ENCODE peak calls at places on chromosome 15, in nine cellular contexts. One of them, this sample, is unnamed.

GRCh38 chr15:39140060-39140604 is 440.7 kb upstream of the THBS1 start:
- DNase-seq in endothelial cell of umbilical vein: peak; percentile 100
- DNase-seq in HCT116: no peak
- DNase-seq in breast epithelium: no peak
- DNase-seq in K562: peak; percentile 75
- DNase-seq in HepG2: peak; percentile 67
- DNase-seq in sigmoid colon: no peak
- DNase-seq in GM23338: peak; percentile 12
- DNase-seq in stomach: no peak
- DNase-seq in this sample: no peak

GRCh38 chr15:52213206-52213605 is 22.0 kb upstream of the GNB5 start:
- DNase-seq in endothelial cell of umbilical vein: no peak
- DNase-seq in HCT116: no peak
- DNase-seq in breast epithelium: no peak
- DNase-seq in K562: no peak
- DNase-seq in HepG2: no peak
- DNase-seq in sigmoid colon: no peak
- DNase-seq in GM23338: no peak
- DNase-seq in stomach: no peak
- DNase-seq in this sample: no peak

GRCh38 chr15:72353266-72353665 is 22.5 kb downstream of the HEXA start:
- DNase-seq in endothelial cell of umbilical vein: no peak
- DNase-seq in HCT116: no peak
- DNase-seq in breast epithelium: no peak
- DNase-seq in K562: no peak
- DNase-seq in HepG2: no peak
- DNase-seq in sigmoid colon: no peak
- DNase-seq in GM23338: no peak
- DNase-seq in stomach: no peak
- DNase-seq in this sample: no peak

GRCh38 chr15:69498987-69499386 is 46.4 kb downstream of the RPLP1 start:
- DNase-seq in endothelial cell of umbilical vein: no peak
- DNase-seq in HCT116: no peak
- DNase-seq in breast epithelium: no peak
- DNase-seq in K562: no peak
- DNase-seq in HepG2: no peak
- DNase-seq in sigmoid colon: no peak
- DNase-seq in GM23338: no peak
- DNase-seq in stomach: no peak
- DNase-seq in this sample: no peak

GRCh38 chr15:39784125-39784524 is 1.5 kb upstream of the FSIP1 start:
- DNase-seq in endothelial cell of umbilical vein: peak; percentile 64
- DNase-seq in HCT116: no peak
- DNase-seq in breast epithelium: no peak
- DNase-seq in K562: no peak
- DNase-seq in HepG2: no peak
- DNase-seq in sigmoid colon: no peak
- DNase-seq in GM23338: no peak
- DNase-seq in stomach: no peak
- DNase-seq in this sample: no peak

GRCh38 chr15:41620536-41621199 is 39.5 kb upstream of the MGA start:
- DNase-seq in endothelial cell of umbilical vein: no peak
- DNase-seq in HCT116: no peak
- DNase-seq in breast epithelium: no peak
- DNase-seq in K562: no peak
- DNase-seq in HepG2: no peak
- DNase-seq in sigmoid colon: no peak
- DNase-seq in GM23338: peak; percentile 43
- DNase-seq in stomach: no peak
- DNase-seq in this sample: no peak

GRCh38 chr15:79349526-79349925 is 38.6 kb downstream of the TMED3 start:
- DNase-seq in endothelial cell of umbilical vein: no peak
- DNase-seq in HCT116: no peak
- DNase-seq in breast epithelium: no peak
- DNase-seq in K562: no peak
- DNase-seq in HepG2: no peak
- DNase-seq in sigmoid colon: no peak
- DNase-seq in GM23338: no peak
- DNase-seq in stomach: no peak
- DNase-seq in this sample: no peak

GRCh38 chr15:44199393-44199792 is 4.3 kb upstream of the FRMD5 start:
- DNase-seq in endothelial cell of umbilical vein: no peak
- DNase-seq in HCT116: no peak
- DNase-seq in breast epithelium: no peak
- DNase-seq in K562: no peak
- DNase-seq in HepG2: peak; percentile 86
- DNase-seq in sigmoid colon: no peak
- DNase-seq in GM23338: no peak
- DNase-seq in stomach: no peak
- DNase-seq in this sample: no peak

GRCh38 chr15:58475573-58476524 is 44.1 kb downstream of the LIPC start:
- DNase-seq in endothelial cell of umbilical vein: peak; percentile 91
- DNase-seq in HCT116: no peak
- DNase-seq in breast epithelium: no peak
- DNase-seq in K562: no peak
- DNase-seq in HepG2: peak; percentile 94
- DNase-seq in sigmoid colon: no peak
- DNase-seq in GM23338: no peak
- DNase-seq in stomach: no peak
- DNase-seq in this sample: no peak

GRCh38 chr15:53072077-53072476 is 281.9 kb upstream of the ONECUT1 start:
- DNase-seq in endothelial cell of umbilical vein: peak; percentile 2
- DNase-seq in HCT116: peak; percentile 18
- DNase-seq in breast epithelium: peak; percentile 52
- DNase-seq in K562: no peak
- DNase-seq in HepG2: peak; percentile 35
- DNase-seq in sigmoid colon: no peak
- DNase-seq in GM23338: peak; percentile 76
- DNase-seq in stomach: peak; percentile 61
- DNase-seq in this sample: peak; percentile 61

GRCh38 chr15:36469567-36469966 is 109.9 kb upstream of the CDIN1 start:
- DNase-seq in endothelial cell of umbilical vein: no peak
- DNase-seq in HCT116: no peak
- DNase-seq in breast epithelium: no peak
- DNase-seq in K562: no peak
- DNase-seq in HepG2: no peak
- DNase-seq in sigmoid colon: no peak
- DNase-seq in GM23338: no peak
- DNase-seq in stomach: no peak
- DNase-seq in this sample: no peak

GRCh38 chr15:75696303-75696657 is 16.4 kb downstream of the CSPG4 start:
- DNase-seq in endothelial cell of umbilical vein: no peak
- DNase-seq in HCT116: no peak
- DNase-seq in breast epithelium: no peak
- DNase-seq in K562: no peak
- DNase-seq in HepG2: no peak
- DNase-seq in sigmoid colon: peak; percentile 94
- DNase-seq in GM23338: no peak
- DNase-seq in stomach: no peak
- DNase-seq in this sample: no peak

GRCh38 chr15:88574062-88574461 is 27.6 kb upstream of the DET1 start:
- DNase-seq in endothelial cell of umbilical vein: no peak
- DNase-seq in HCT116: no peak
- DNase-seq in breast epithelium: no peak
- DNase-seq in K562: no peak
- DNase-seq in HepG2: no peak
- DNase-seq in sigmoid colon: no peak
- DNase-seq in GM23338: no peak
- DNase-seq in stomach: no peak
- DNase-seq in this sample: no peak

GRCh38 chr15:88568589-88568988 is 22.1 kb upstream of the DET1 start:
- DNase-seq in endothelial cell of umbilical vein: no peak
- DNase-seq in HCT116: no peak
- DNase-seq in breast epithelium: no peak
- DNase-seq in K562: no peak
- DNase-seq in HepG2: no peak
- DNase-seq in sigmoid colon: no peak
- DNase-seq in GM23338: no peak
- DNase-seq in stomach: no peak
- DNase-seq in this sample: no peak

GRCh38 chr15:88571153-88572029 is 24.9 kb upstream of the DET1 start:
- DNase-seq in endothelial cell of umbilical vein: no peak
- DNase-seq in HCT116: no peak
- DNase-seq in breast epithelium: no peak
- DNase-seq in K562: no peak
- DNase-seq in HepG2: no peak
- DNase-seq in sigmoid colon: no peak
- DNase-seq in GM23338: no peak
- DNase-seq in stomach: no peak
- DNase-seq in this sample: no peak

GRCh38 chr15:88574646-88575045 is 28.2 kb upstream of the DET1 start:
- DNase-seq in endothelial cell of umbilical vein: no peak
- DNase-seq in HCT116: no peak
- DNase-seq in breast epithelium: no peak
- DNase-seq in K562: no peak
- DNase-seq in HepG2: no peak
- DNase-seq in sigmoid colon: no peak
- DNase-seq in GM23338: peak; percentile 12
- DNase-seq in stomach: no peak
- DNase-seq in this sample: no peak

DNA sequence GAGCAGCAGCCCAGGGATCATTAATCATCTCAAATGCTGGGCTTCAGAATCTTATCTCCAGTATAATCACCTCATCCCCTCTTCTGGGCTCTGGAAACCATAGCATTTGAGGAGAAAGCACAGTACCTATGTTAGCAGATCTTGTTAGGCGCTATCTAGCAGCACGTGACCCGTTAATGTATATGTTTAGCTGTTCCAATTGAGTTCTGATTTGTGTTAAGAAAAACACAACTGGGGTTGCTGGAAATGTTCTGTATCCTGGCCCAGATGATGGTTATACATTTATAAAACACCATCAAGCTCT is 25.5 kb upstream of the DET1 start:
- DNase-seq in endothelial cell of umbilical vein: no peak
- DNase-seq in HCT116: no peak
- DNase-seq in breast epithelium: no peak
- DNase-seq in K562: no peak
- DNase-seq in HepG2: no peak
- DNase-seq in sigmoid colon: no peak
- DNase-seq in GM23338: no peak
- DNase-seq in stomach: no peak
- DNase-seq in this sample: no peak
- TF ChIP-seq POLR2AphosphoS5 in endothelial cell of umbilical vein: no peak
- TF ChIP-seq POLR2AphosphoS5 in HCT116: no peak
- TF ChIP-seq POLR2AphosphoS5 in breast epithelium: no peak
- TF ChIP-seq POLR2AphosphoS5 in K562: no peak
- TF ChIP-seq POLR2AphosphoS5 in HepG2: no peak
- TF ChIP-seq POLR2AphosphoS5 in sigmoid colon: no peak
- TF ChIP-seq POLR2AphosphoS5 in GM23338: no peak
- TF ChIP-seq POLR2AphosphoS5 in stomach: no peak
- TF ChIP-seq POLR2AphosphoS5 in this sample: no peak

DNA sequence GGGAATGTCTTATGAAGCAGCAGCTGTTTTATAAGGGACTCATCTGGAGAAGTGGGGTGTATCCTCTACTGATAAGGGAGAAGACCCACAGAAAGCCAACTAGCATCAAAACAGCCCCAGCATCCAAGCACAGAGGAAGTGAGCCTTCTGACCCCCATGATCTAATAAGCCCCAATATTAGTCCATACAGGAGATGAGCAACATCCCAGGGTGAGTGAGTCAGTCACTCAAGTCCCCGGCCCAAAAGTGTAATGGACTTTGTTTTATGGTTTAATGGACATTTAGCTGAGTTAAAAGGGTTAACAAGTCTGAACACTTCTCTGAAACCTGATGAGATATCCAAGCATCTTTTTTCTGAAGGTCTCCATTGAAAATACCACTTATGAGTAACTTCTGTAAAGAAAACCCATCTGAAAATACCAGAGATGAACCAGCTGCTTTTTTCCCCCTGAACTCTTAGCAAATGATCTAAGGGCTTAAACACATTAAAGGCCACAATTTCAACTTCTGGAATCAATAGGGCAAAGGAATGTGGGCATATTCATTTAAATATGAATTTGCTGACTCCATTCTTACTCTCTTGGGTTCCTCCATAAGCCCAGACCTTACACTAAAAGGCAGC is 115.6 kb downstream of the GREM1 start:
- DNase-seq in endothelial cell of umbilical vein: peak; percentile 45
- DNase-seq in HCT116: no peak
- DNase-seq in breast epithelium: no peak
- DNase-seq in K562: no peak
- DNase-seq in HepG2: no peak
- DNase-seq in sigmoid colon: no peak
- DNase-seq in GM23338: no peak
- DNase-seq in stomach: no peak
- DNase-seq in this sample: no peak
- H3K4me1 ChIP-seq in endothelial cell of umbilical vein: peaks cover 21% of the 10 kb centered on the region
- H3K4me1 ChIP-seq in HCT116: no peaks in the 10 kb centered on the region
- H3K4me1 ChIP-seq in breast epithelium: no peaks in the 10 kb centered on the region
- H3K4me1 ChIP-seq in K562: no peaks in the 10 kb centered on the region
- H3K4me1 ChIP-seq in HepG2: peaks cover 6% of the 10 kb centered on the region
- H3K4me1 ChIP-seq in sigmoid colon: no peaks in the 10 kb centered on the region
- H3K4me1 ChIP-seq in GM23338: no peaks in the 10 kb centered on the region
- H3K4me1 ChIP-seq in stomach: no peaks in the 10 kb centered on the region
- H3K4me1 ChIP-seq in this sample: no peaks in the 10 kb centered on the region

GRCh38 chr15:54149115-54149531 is 170.9 kb downstream of the UNC13C start:
- DNase-seq in endothelial cell of umbilical vein: no peak
- DNase-seq in HCT116: no peak
- DNase-seq in breast epithelium: no peak
- DNase-seq in K562: no peak
- DNase-seq in HepG2: no peak
- DNase-seq in sigmoid colon: no peak
- DNase-seq in GM23338: no peak
- DNase-seq in stomach: no peak
- DNase-seq in this sample: no peak
- TF ChIP-seq POLR2AphosphoS5 in endothelial cell of umbilical vein: no peak
- TF ChIP-seq POLR2AphosphoS5 in HCT116: no peak
- TF ChIP-seq POLR2AphosphoS5 in breast epithelium: no peak
- TF ChIP-seq POLR2AphosphoS5 in K562: no peak
- TF ChIP-seq POLR2AphosphoS5 in HepG2: no peak
- TF ChIP-seq POLR2AphosphoS5 in sigmoid colon: no peak
- TF ChIP-seq POLR2AphosphoS5 in GM23338: no peak
- TF ChIP-seq POLR2AphosphoS5 in stomach: no peak
- TF ChIP-seq POLR2AphosphoS5 in this sample: no peak

GRCh38 chr15:31483924-31484368 is 157.3 kb downstream of the KLF13 start:
- DNase-seq in endothelial cell of umbilical vein: no peak
- DNase-seq in HCT116: no peak
- DNase-seq in breast epithelium: no peak
- DNase-seq in K562: no peak
- DNase-seq in HepG2: no peak
- DNase-seq in sigmoid colon: no peak
- DNase-seq in GM23338: peak; percentile 77
- DNase-seq in stomach: peak; percentile 24
- DNase-seq in this sample: no peak

GRCh38 chr15:31484369-31484951 is 157.8 kb downstream of the KLF13 start:
- DNase-seq in endothelial cell of umbilical vein: no peak
- DNase-seq in HCT116: no peak
- DNase-seq in breast epithelium: no peak
- DNase-seq in K562: no peak
- DNase-seq in HepG2: no peak
- DNase-seq in sigmoid colon: no peak
- DNase-seq in GM23338: no peak
- DNase-seq in stomach: peak; percentile 23
- DNase-seq in this sample: peak; percentile 6

GRCh38 chr15:31485911-31486461 is 159.4 kb downstream of the KLF13 start:
- DNase-seq in endothelial cell of umbilical vein: no peak
- DNase-seq in HCT116: no peak
- DNase-seq in breast epithelium: no peak
- DNase-seq in K562: no peak
- DNase-seq in HepG2: no peak
- DNase-seq in sigmoid colon: no peak
- DNase-seq in GM23338: no peak
- DNase-seq in stomach: peak; percentile 23
- DNase-seq in this sample: no peak

GRCh38 chr15:31485431-31485830 is 158.8 kb downstream of the KLF13 start:
- DNase-seq in endothelial cell of umbilical vein: no peak
- DNase-seq in HCT116: no peak
- DNase-seq in breast epithelium: no peak
- DNase-seq in K562: no peak
- DNase-seq in HepG2: no peak
- DNase-seq in sigmoid colon: no peak
- DNase-seq in GM23338: no peak
- DNase-seq in stomach: no peak
- DNase-seq in this sample: no peak

GRCh38 chr15:31484986-31485385 is 158.4 kb downstream of the KLF13 start:
- DNase-seq in endothelial cell of umbilical vein: no peak
- DNase-seq in HCT116: no peak
- DNase-seq in breast epithelium: no peak
- DNase-seq in K562: no peak
- DNase-seq in HepG2: no peak
- DNase-seq in sigmoid colon: no peak
- DNase-seq in GM23338: no peak
- DNase-seq in stomach: peak; percentile 11
- DNase-seq in this sample: peak; percentile 3
- H3K4me1 ChIP-seq in endothelial cell of umbilical vein: peaks cover 5% of the 10 kb centered on the region
- H3K4me1 ChIP-seq in HCT116: peaks cover 21% of the 10 kb centered on the region
- H3K4me1 ChIP-seq in breast epithelium: no peaks in the 10 kb centered on the region
- H3K4me1 ChIP-seq in K562: no peaks in the 10 kb centered on the region
- H3K4me1 ChIP-seq in HepG2: no peaks in the 10 kb centered on the region
- H3K4me1 ChIP-seq in sigmoid colon: peaks cover 13% of the 10 kb centered on the region
- H3K4me1 ChIP-seq in GM23338: no peaks in the 10 kb centered on the region
- H3K4me1 ChIP-seq in stomach: peaks cover 27% of the 10 kb centered on the region
- H3K4me1 ChIP-seq in this sample: peaks cover 20% of the 10 kb centered on the region